ENCODE peak calls at places on chromosome 5, in seven cellular contexts. One of them, this sample, is unnamed.

GRCh38 chr5:65663804-65664521 is 39.1 kb downstream of the SHLD3 start:
- DNase-seq in cardiac muscle cell: peak
- DNase-seq in NB4: no peak
- DNase-seq in bronchial epithelial cell: peak
- DNase-seq in SJSA1: no peak
- DNase-seq in colonic mucosa: no peak
- DNase-seq in sigmoid colon: no peak
- DNase-seq in this sample: no peak

GRCh38 chr5:119840175-119840574 is 210.8 kb downstream of the FAM170A start:
- DNase-seq in NB4: peak
- DNase-seq in colonic mucosa: no peak
- DNase-seq in sigmoid colon: no peak
- DNase-seq in bronchial epithelial cell: peak
- DNase-seq in SJSA1: no peak
- DNase-seq in cardiac muscle cell: no peak
- DNase-seq in this sample: no peak

GRCh38 chr5:35247645-35248034 is 17.4 kb upstream of the PRLR start:
- DNase-seq in cardiac muscle cell: no peak
- DNase-seq in SJSA1: no peak
- DNase-seq in NB4: no peak
- DNase-seq in colonic mucosa: no peak
- DNase-seq in bronchial epithelial cell: no peak
- DNase-seq in sigmoid colon: no peak
- DNase-seq in this sample: peak

GRCh38 chr5:119583684-119584083 is 45.7 kb upstream of the FAM170A start:
- DNase-seq in SJSA1: no peak
- DNase-seq in cardiac muscle cell: no peak
- DNase-seq in NB4: no peak
- DNase-seq in bronchial epithelial cell: no peak
- DNase-seq in colonic mucosa: no peak
- DNase-seq in sigmoid colon: no peak
- DNase-seq in this sample: no peak

GRCh38 chr5:143247134-143247815 is 156.2 kb downstream of the NR3C1 start:
- DNase-seq in cardiac muscle cell: no peak
- DNase-seq in NB4: no peak
- DNase-seq in sigmoid colon: no peak
- DNase-seq in SJSA1: no peak
- DNase-seq in colonic mucosa: no peak
- DNase-seq in bronchial epithelial cell: no peak
- DNase-seq in this sample: no peak

GRCh38 chr5:105865834-105866233 is 1804.9 kb downstream of the EFNA5 start:
- DNase-seq in bronchial epithelial cell: no peak
- DNase-seq in NB4: no peak
- DNase-seq in SJSA1: no peak
- DNase-seq in colonic mucosa: no peak
- DNase-seq in cardiac muscle cell: no peak
- DNase-seq in sigmoid colon: no peak
- DNase-seq in this sample: no peak

GRCh38 chr5:173757817-173758216 is 130.3 kb upstream of the CPEB4 start:
- DNase-seq in colonic mucosa: no peak
- DNase-seq in cardiac muscle cell: peak
- DNase-seq in sigmoid colon: no peak
- DNase-seq in SJSA1: no peak
- DNase-seq in NB4: no peak
- DNase-seq in bronchial epithelial cell: no peak
- DNase-seq in this sample: no peak

GRCh38 chr5:120134944-120135343 is 329.2 kb upstream of the PRR16 start:
- DNase-seq in NB4: no peak
- DNase-seq in SJSA1: no peak
- DNase-seq in bronchial epithelial cell: no peak
- DNase-seq in cardiac muscle cell: no peak
- DNase-seq in sigmoid colon: no peak
- DNase-seq in colonic mucosa: no peak
- DNase-seq in this sample: no peak

GRCh38 chr5:41754857-41755256 is 115.4 kb downstream of the OXCT1 start:
- DNase-seq in colonic mucosa: no peak
- DNase-seq in NB4: peak
- DNase-seq in SJSA1: no peak
- DNase-seq in cardiac muscle cell: no peak
- DNase-seq in bronchial epithelial cell: no peak
- DNase-seq in sigmoid colon: no peak
- DNase-seq in this sample: no peak

GRCh38 chr5:76831108-76831447 is 12.2 kb downstream of the F2RL1 start:
- DNase-seq in cardiac muscle cell: no peak
- DNase-seq in colonic mucosa: no peak
- DNase-seq in sigmoid colon: no peak
- DNase-seq in NB4: no peak
- DNase-seq in SJSA1: peak
- DNase-seq in bronchial epithelial cell: peak
- DNase-seq in this sample: no peak

GRCh38 chr5:172407861-172408260 is 46.5 kb downstream of the SH3PXD2B start:
- DNase-seq in sigmoid colon: peak
- DNase-seq in cardiac muscle cell: no peak
- DNase-seq in bronchial epithelial cell: peak
- DNase-seq in colonic mucosa: no peak
- DNase-seq in NB4: no peak
- DNase-seq in SJSA1: no peak
- DNase-seq in this sample: no peak

GRCh38 chr5:43190755-43191603 is 1.0 kb upstream of the NIM1K start:
- DNase-seq in bronchial epithelial cell: peak
- DNase-seq in NB4: peak
- DNase-seq in cardiac muscle cell: peak
- DNase-seq in SJSA1: no peak
- DNase-seq in colonic mucosa: no peak
- DNase-seq in sigmoid colon: no peak
- DNase-seq in this sample: no peak

GRCh38 chr5:14167211-14167845 is 24.2 kb downstream of the TRIO start:
- DNase-seq in NB4: peak
- DNase-seq in cardiac muscle cell: no peak
- DNase-seq in colonic mucosa: no peak
- DNase-seq in SJSA1: no peak
- DNase-seq in sigmoid colon: no peak
- DNase-seq in bronchial epithelial cell: peak
- DNase-seq in this sample: no peak

GRCh38 chr5:122077451-122078115 is 476 bp downstream of the LOX start:
- DNase-seq in cardiac muscle cell: peak
- DNase-seq in SJSA1: peak
- DNase-seq in NB4: no peak
- DNase-seq in sigmoid colon: peak
- DNase-seq in bronchial epithelial cell: no peak
- DNase-seq in colonic mucosa: no peak
- DNase-seq in this sample: no peak

GRCh38 chr5:147072591-147072990 is 162.2 kb upstream of the STK32A start:
- DNase-seq in colonic mucosa: no peak
- DNase-seq in sigmoid colon: no peak
- DNase-seq in cardiac muscle cell: no peak
- DNase-seq in SJSA1: no peak
- DNase-seq in NB4: no peak
- DNase-seq in bronchial epithelial cell: no peak
- DNase-seq in this sample: no peak

GRCh38 chr5:168706655-168707069 is 127.5 kb upstream of the PANK3 start:
- DNase-seq in SJSA1: no peak
- DNase-seq in sigmoid colon: no peak
- DNase-seq in bronchial epithelial cell: peak
- DNase-seq in colonic mucosa: no peak
- DNase-seq in cardiac muscle cell: peak
- DNase-seq in NB4: peak
- DNase-seq in this sample: no peak

GRCh38 chr5:181084631-181085195 is 44.6 kb downstream of the BTNL9 start:
- DNase-seq in cardiac muscle cell: no peak
- DNase-seq in SJSA1: peak
- DNase-seq in colonic mucosa: no peak
- DNase-seq in bronchial epithelial cell: no peak
- DNase-seq in sigmoid colon: no peak
- DNase-seq in NB4: no peak
- DNase-seq in this sample: no peak
- H3K4me3 ChIP-seq in cardiac muscle cell: no peak
- H3K4me3 ChIP-seq in SJSA1: no peak
- H3K4me3 ChIP-seq in colonic mucosa: no peak
- H3K4me3 ChIP-seq in bronchial epithelial cell: no peak
- H3K4me3 ChIP-seq in sigmoid colon: no peak
- H3K4me3 ChIP-seq in NB4: no peak
- H3K4me3 ChIP-seq in this sample: no peak

DNA sequence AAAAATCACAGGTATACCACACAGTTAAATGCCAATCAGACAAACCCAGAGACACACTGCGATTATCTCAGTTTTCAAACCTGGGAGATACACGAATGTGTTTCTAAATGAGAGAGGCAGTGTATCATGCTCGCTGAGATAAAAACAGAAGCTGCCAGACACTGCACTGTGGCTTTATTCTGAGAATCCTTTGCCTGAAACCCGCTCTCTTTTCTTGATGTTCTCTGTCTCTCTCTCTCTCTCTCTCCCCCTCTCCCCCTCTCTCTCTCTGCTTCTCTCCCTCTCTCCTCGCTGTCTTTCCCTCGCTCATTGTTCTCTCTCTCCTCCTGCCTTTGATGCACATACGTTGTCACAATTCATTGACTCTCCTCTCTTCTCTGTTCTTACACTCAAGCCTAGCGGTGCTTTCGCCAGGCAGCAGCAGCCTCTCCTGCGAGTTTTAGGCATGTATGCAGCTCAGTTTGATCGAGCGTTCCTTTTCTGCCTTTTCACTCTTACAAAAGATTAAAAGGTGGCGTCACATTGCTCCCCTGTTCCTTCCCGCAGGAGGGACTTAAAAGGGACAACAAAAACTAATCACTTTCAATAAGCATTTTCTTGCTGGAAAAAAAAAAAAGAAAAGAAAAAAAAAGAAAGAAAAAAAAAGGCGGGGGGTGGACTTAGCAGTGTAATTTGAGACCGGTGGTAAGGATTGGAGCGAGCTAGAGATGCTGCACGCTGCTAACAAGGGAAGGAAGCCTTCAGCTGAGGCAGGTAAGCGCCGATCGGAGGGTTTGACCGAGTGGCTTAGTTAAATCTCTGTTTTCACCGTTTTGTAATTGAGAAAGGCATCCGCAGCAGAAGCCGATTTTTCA is 717.9 kb upstream of the WWC1 start:
- DNase-seq in cardiac muscle cell: peak
- DNase-seq in SJSA1: peak
- DNase-seq in sigmoid colon: no peak
- DNase-seq in NB4: no peak
- DNase-seq in colonic mucosa: no peak
- DNase-seq in bronchial epithelial cell: peak
- DNase-seq in this sample: no peak
- H3K4me3 ChIP-seq in cardiac muscle cell: peak
- H3K4me3 ChIP-seq in SJSA1: peak
- H3K4me3 ChIP-seq in sigmoid colon: peak
- H3K4me3 ChIP-seq in NB4: no peak
- H3K4me3 ChIP-seq in colonic mucosa: no peak
- H3K4me3 ChIP-seq in bronchial epithelial cell: peak
- H3K4me3 ChIP-seq in this sample: peak

DNA sequence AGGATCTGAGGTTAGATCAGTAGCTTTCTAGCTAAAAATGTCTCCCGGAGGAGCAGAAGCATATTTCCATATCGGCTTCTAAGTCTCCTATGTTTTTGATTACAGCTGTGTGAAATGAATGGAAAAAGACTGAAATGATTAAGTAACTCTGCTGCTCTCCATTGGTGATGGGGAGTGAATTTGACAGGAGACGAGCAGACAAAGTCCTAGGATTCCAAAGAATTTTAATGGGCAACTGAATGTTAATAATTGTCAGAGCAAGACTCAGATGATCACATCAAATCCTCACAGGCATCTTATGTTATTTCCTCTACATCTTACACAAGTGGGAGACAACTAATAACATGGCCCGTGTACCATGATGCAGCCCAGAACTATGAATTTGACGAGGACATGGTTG is 66.8 kb downstream of the LIX1 start:
- DNase-seq in cardiac muscle cell: no peak
- DNase-seq in SJSA1: no peak
- DNase-seq in colonic mucosa: no peak
- DNase-seq in bronchial epithelial cell: no peak
- DNase-seq in NB4: no peak
- DNase-seq in sigmoid colon: no peak
- DNase-seq in this sample: no peak
- H3K4me3 ChIP-seq in cardiac muscle cell: no peak
- H3K4me3 ChIP-seq in SJSA1: no peak
- H3K4me3 ChIP-seq in colonic mucosa: no peak
- H3K4me3 ChIP-seq in bronchial epithelial cell: no peak
- H3K4me3 ChIP-seq in NB4: no peak
- H3K4me3 ChIP-seq in sigmoid colon: no peak
- H3K4me3 ChIP-seq in this sample: no peak

GRCh38 chr5:159310492-159310891 is 19.8 kb downstream of the IL12B start:
- DNase-seq in SJSA1: no peak
- DNase-seq in cardiac muscle cell: peak
- DNase-seq in sigmoid colon: no peak
- DNase-seq in colonic mucosa: peak
- DNase-seq in NB4: no peak
- DNase-seq in bronchial epithelial cell: peak
- DNase-seq in this sample: no peak

GRCh38 chr5:159316519-159317383 is 13.5 kb downstream of the IL12B start:
- DNase-seq in cardiac muscle cell: peak
- DNase-seq in bronchial epithelial cell: peak
- DNase-seq in NB4: peak
- DNase-seq in sigmoid colon: no peak
- DNase-seq in SJSA1: peak
- DNase-seq in colonic mucosa: peak
- DNase-seq in this sample: no peak

GRCh38 chr5:159309689-159310433 is 20.4 kb downstream of the IL12B start:
- DNase-seq in colonic mucosa: no peak
- DNase-seq in sigmoid colon: no peak
- DNase-seq in cardiac muscle cell: no peak
- DNase-seq in NB4: no peak
- DNase-seq in bronchial epithelial cell: no peak
- DNase-seq in SJSA1: no peak
- DNase-seq in this sample: no peak

GRCh38 chr5:159313197-159313596 is 17.1 kb downstream of the IL12B start:
- DNase-seq in colonic mucosa: no peak
- DNase-seq in bronchial epithelial cell: no peak
- DNase-seq in SJSA1: no peak
- DNase-seq in cardiac muscle cell: no peak
- DNase-seq in sigmoid colon: no peak
- DNase-seq in NB4: no peak
- DNase-seq in this sample: no peak

GRCh38 chr5:159311063-159311462 is 19.2 kb downstream of the IL12B start:
- DNase-seq in colonic mucosa: no peak
- DNase-seq in bronchial epithelial cell: no peak
- DNase-seq in NB4: no peak
- DNase-seq in sigmoid colon: no peak
- DNase-seq in cardiac muscle cell: no peak
- DNase-seq in SJSA1: no peak
- DNase-seq in this sample: no peak
- H3K4me3 ChIP-seq in colonic mucosa: no peak
- H3K4me3 ChIP-seq in bronchial epithelial cell: peak
- H3K4me3 ChIP-seq in NB4: no peak
- H3K4me3 ChIP-seq in sigmoid colon: no peak
- H3K4me3 ChIP-seq in cardiac muscle cell: no peak
- H3K4me3 ChIP-seq in SJSA1: no peak
- H3K4me3 ChIP-seq in this sample: no peak

DNA sequence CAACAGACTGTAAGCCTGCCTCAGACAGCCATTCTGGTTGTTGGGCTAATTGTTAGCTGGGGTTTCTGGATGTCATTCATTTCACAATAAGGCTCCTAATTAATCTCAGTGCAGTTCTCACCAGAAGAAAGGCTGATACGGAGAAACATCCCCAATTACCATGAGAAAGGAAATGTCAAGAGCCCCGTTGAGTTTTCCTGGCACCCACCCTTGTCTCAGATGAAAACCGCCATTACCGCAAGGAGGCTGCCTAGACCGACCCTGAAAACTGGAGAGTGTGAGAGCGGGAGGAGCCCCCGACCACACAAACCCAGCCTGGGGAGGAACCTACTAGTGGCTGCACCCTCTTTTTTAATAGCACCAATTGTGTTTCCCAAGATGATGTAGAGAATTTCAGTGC is 76.0 kb downstream of the MAP1B start:
- DNase-seq in cardiac muscle cell: no peak
- DNase-seq in colonic mucosa: no peak
- DNase-seq in SJSA1: no peak
- DNase-seq in NB4: no peak
- DNase-seq in sigmoid colon: no peak
- DNase-seq in bronchial epithelial cell: no peak
- DNase-seq in this sample: no peak
- H3K4me3 ChIP-seq in cardiac muscle cell: no peak
- H3K4me3 ChIP-seq in colonic mucosa: no peak
- H3K4me3 ChIP-seq in SJSA1: no peak
- H3K4me3 ChIP-seq in NB4: no peak
- H3K4me3 ChIP-seq in sigmoid colon: no peak
- H3K4me3 ChIP-seq in bronchial epithelial cell: no peak
- H3K4me3 ChIP-seq in this sample: peak

This sample was measured in thoracic aorta.